ENCODE peak calls at places on chromosomes 1 and 21, in four cellular contexts. J, C, U and Y are unnamed samples.
A peak's percentile ranks its signal among the peaks of the same experiment; 100 is the strongest.

GRCh38 chr1:22208973-22209378 is 66.1 kb upstream of the WNT4 start:
- DNase-seq in U (no peak), J (no peak), C (no peak), Y (peak; percentile 34)

GRCh38 chr1:213415686-213416380 is 364.8 kb downstream of the RPS6KC1 start:
- DNase-seq in C (no peak), U (no peak), J (no peak), Y (peak; percentile 12)

GRCh38 chr1:172647987-172648386 is 10.9 kb upstream of the FASLG start:
- DNase-seq in J (no peak), U (no peak), C (no peak), Y (no peak)

GRCh38 chr21:33860332-33860879 is 55.2 kb downstream of the ATP5PO start:
- DNase-seq in J (no peak), U (no peak), C (no peak), Y (no peak)

GRCh38 chr1:9391620-9392019 is 98.9 kb downstream of the SPSB1 start:
- DNase-seq in J (no peak), U (no peak), C (no peak), Y (no peak)

GRCh38 chr1:197868751-197869501 is 33.5 kb upstream of the C1orf53 start:
- DNase-seq in U (no peak), C (no peak), J (no peak), Y (peak; percentile 45)

GRCh38 chr1:205309741-205310140 is 11.8 kb downstream of the NUAK2 start:
- DNase-seq in U (no peak), C (no peak), J (no peak), Y (no peak)

GRCh38 chr1:173663159-173663558 is 6.5 kb downstream of the ANKRD45 start:
- DNase-seq in J (no peak), U (no peak), C (no peak), Y (no peak)

GRCh38 chr1:65065535-65066378 is 82.2 kb upstream of the AK4 start:
- DNase-seq in J (peak; percentile 44), U (peak; percentile 31), C (peak; percentile 71), Y (peak; percentile 18)

GRCh38 chr21:27390384-27390783 is 423.5 kb upstream of the ADAMTS5 start:
- DNase-seq in U (no peak), C (no peak), J (no peak), Y (no peak)

GRCh38 chr1:107551491-107551890 is 410.7 kb downstream of the NTNG1 start:
- DNase-seq in J (no peak), U (no peak), C (no peak), Y (no peak)

GRCh38 chr21:37338671-37339526 is 27.7 kb upstream of the DYRK1A start:
- DNase-seq in C (no peak), U (peak; percentile 63), J (peak; percentile 42), Y (peak; percentile 69)

GRCh38 chr1:1326075-1326605 is 1.5 kb downstream of the CPTP start:
- DNase-seq in C (no peak), J (no peak), U (no peak), Y (no peak)

GRCh38 chr1:161092621-161093028 is 3.3 kb upstream of the NECTIN4 start:
- DNase-seq in U (no peak), C (no peak), J (no peak), Y (no peak)

GRCh38 chr1:32339363-32339978 is 3.4 kb upstream of the MARCKSL1 start:
- DNase-seq in C (no peak), J (no peak), U (no peak), Y (no peak)

GRCh38 chr1:17682403-17682802 is 72.7 kb upstream of the ACTL8 start:
- DNase-seq in C (no peak), U (no peak), J (no peak), Y (no peak)

GRCh38 chr1:220077887-220078286 is 11.7 kb downstream of the BPNT1 start:
- DNase-seq in C (no peak), J (no peak), U (no peak), Y (no peak)

GRCh38 chr1:45557422-45557944 is 6.9 kb downstream of the AKR1A1 start:
- DNase-seq in J (no peak), C (no peak), U (no peak), Y (no peak)

GRCh38 chr1:38942664-38943428 is 1.2 kb upstream of the RHBDL2 start:
- DNase-seq in J (no peak), C (no peak), U (no peak), Y (no peak)

GRCh38 chr1:3384407-3384806 is 70.1 kb upstream of the ARHGEF16 start:
- DNase-seq in U (no peak), J (no peak), C (no peak), Y (no peak)

GRCh38 chr1:234616644-234617043 is 6.7 kb upstream of the IRF2BP2 start:
- DNase-seq in J (no peak), C (no peak), U (no peak), Y (no peak)

GRCh38 chr1:32801096-32801713 is 16.0 kb downstream of the YARS1 start:
- DNase-seq in J (no peak), U (no peak), C (no peak), Y (no peak)

GRCh38 chr21:44006017-44006624 is 6.0 kb upstream of the TRAPPC10 start:
- DNase-seq in J (no peak), U (peak; percentile 67), C (peak; percentile 45), Y (no peak)

GRCh38 chr1:32539584-32540571 is 651 bp downstream of the ZBTB8A start:
- DNase-seq in C (no peak), U (peak; percentile 45), J (peak; percentile 24), Y (peak; percentile 54)

GRCh38 chr1:185158806-185159205 is 1.8 kb downstream of the SWT1 start:
- DNase-seq in U (peak; percentile 25), J (no peak), C (no peak), Y (no peak)

GRCh38 chr1:50271337-50271736 is 151.9 kb downstream of the DMRTA2 start:
- DNase-seq in C (no peak), J (peak; percentile 18), U (no peak), Y (no peak)

GRCh38 chr1:38730511-38731397 is 128.8 kb downstream of the RRAGC start:
- DNase-seq in U (no peak), J (no peak), C (no peak), Y (no peak)

GRCh38 chr1:120179420-120180348 is 3.4 kb upstream of the SEC22B start:
- DNase-seq in U (peak; percentile 43), C (no peak), J (no peak), Y (no peak)

GRCh38 chr1:77899647-77900320 is 11.4 kb downstream of the NEXN start:
- DNase-seq in C (no peak), J (no peak), U (no peak), Y (no peak)

GRCh38 chr1:109625176-109625575 is 5.5 kb downstream of the AMPD2 start:
- DNase-seq in J (no peak), C (no peak), U (no peak), Y (no peak)

GRCh38 chr1:112998592-112999235 is 42.7 kb upstream of the SLC16A1 start:
- DNase-seq in U (peak; percentile 70), C (no peak), J (peak; percentile 45), Y (no peak)

GRCh38 chr1:54768093-54768492 is 3.8 kb upstream of the PARS2 start:
- DNase-seq in U (no peak), C (no peak), J (no peak), Y (peak; percentile 43)
- TF ChIP-seq CTCF in U (no peak), C (no peak), J (no peak), Y (no peak)

GRCh38 chr1:239225396-239225795 is 161.0 kb upstream of the CHRM3 start:
- DNase-seq in U (no peak), C (no peak), J (no peak), Y (no peak)
- H3K9me3 ChIP-seq in U (no peaks in the 10 kb centered on the region), C (peaks cover 6% of the 10 kb centered on the region), J (peaks cover 79% of the 10 kb centered on the region), Y (peaks cover 18% of the 10 kb centered on the region)

DNA sequence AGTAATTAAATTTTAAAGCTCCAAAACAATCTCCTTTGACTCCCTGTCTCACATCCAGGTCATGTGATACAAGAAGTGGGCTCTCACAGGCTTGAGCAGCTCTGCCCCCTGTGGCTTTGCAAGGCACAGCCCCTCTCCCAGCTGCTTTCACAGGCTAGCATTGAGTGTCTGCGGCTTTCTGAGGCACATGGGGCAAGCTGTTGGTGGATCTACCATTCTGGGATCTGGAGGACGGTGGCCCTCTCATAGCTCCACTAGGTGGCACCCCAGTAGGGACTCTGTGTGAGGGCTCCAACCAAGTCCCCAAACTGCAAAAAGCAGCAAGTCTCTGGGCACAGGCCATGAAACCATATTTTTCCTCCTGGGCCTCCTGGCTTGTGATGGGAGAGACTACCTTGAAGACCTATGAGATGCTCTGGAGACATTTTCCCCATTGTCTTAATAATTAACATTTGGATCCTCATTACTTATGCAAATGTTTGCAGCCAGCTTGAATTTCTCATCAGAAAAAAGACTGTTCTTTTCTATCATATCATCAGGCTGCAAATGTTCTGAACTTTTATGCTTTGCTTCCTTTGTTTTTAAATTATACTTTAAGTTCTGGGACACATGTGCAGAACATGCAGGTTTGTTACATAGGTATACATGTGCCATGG is 554.1 kb upstream of the OLFM3 start:
- DNase-seq in C (no peak), J (no peak), U (no peak), Y (peak; percentile 43)
- TF ChIP-seq CTCF in C (no peak), J (no peak), U (no peak), Y (no peak)

GRCh38 chr1:152419917-152420316 is 5.9 kb upstream of the CRNN start:
- DNase-seq in U (no peak), J (no peak), C (no peak), Y (no peak)
- H3K9me3 ChIP-seq in U (no peaks in the 10 kb centered on the region), J (peaks cover 14% of the 10 kb centered on the region), C (peaks cover 7% of the 10 kb centered on the region), Y (peaks cover 3% of the 10 kb centered on the region)

GRCh38 chr1:198876371-198876871 is 237.6 kb downstream of the PTPRC start:
- DNase-seq in U (no peak), J (no peak), C (no peak), Y (no peak)
- TF ChIP-seq CTCF in U (no peak), J (no peak), C (no peak), Y (no peak)

DNA sequence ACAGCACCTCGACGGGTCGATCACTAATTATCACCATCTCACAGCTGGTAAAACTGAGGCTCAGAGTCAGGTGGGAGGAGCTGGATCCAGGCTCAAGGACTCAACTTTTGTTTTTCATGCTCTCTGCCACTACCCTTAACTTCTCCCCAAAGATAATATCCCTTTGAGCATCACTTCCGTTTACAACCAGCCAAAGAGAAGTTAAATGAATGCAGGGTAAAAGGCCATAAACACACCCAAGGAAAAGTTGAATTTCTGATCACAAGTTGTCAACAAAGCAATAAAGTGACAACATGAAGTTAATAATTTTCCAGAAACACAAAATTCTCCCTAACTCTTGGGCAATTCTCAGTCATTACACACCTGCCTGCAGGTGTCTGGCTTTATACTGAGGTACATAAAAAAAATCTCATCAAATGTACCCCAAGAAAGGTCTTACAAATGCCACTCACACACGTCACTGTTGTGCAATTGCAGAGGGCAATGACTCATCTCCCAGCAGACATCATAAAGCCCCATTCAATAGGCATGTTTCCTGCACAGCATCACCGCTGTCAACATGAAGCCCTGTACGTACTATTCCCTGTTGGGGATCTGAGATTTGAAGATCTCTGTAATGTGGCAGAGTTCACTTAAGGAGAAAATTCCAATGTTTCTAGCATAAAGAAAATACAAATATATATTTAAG is 3.4 kb downstream of the OR2T11 start:
- DNase-seq in U (no peak), C (no peak), J (no peak), Y (no peak)
- H3K9me3 ChIP-seq in U (no peaks in the 10 kb centered on the region), C (no peaks in the 10 kb centered on the region), J (no peaks in the 10 kb centered on the region), Y (no peaks in the 10 kb centered on the region)

GRCh38 chr21:35324372-35325220 is 275.5 kb upstream of the RUNX1 start:
- DNase-seq in J (no peak), C (no peak), U (no peak), Y (no peak)
- TF ChIP-seq CTCF in J (no peak), C (no peak), U (no peak), Y (no peak)